ENCODE peak calls at places on chromosomes 3 and 15, in six cellular contexts. One of them, this sample, is unnamed.

GRCh38 chr15:85672338-85673097 is 122.2 kb downstream of the KLHL25 start:
- DNase-seq in SW480: no peak
- DNase-seq in stimulated activated CD4-positive, alpha-beta T cell treated with anti-CD3 and anti-CD28 coated beads, Interleukin-1b, Interleukin-23, amount 100 ng/mL, for 4 hours: no peak
- DNase-seq in GM06990: no peak
- DNase-seq in activated T-helper 1 cell treated with anti-CD3 and anti-CD28 coated beads, Interleukin-2, amount 50 U/mL, for 16 hours: no peak
- DNase-seq in lung: no peak
- DNase-seq in this sample: no peak

GRCh38 chr3:142886021-142886420 is 2.9 kb downstream of the PCOLCE2 start:
- DNase-seq in SW480: no peak
- DNase-seq in stimulated activated CD4-positive, alpha-beta T cell treated with anti-CD3 and anti-CD28 coated beads, Interleukin-1b, Interleukin-23, amount 100 ng/mL, for 4 hours: no peak
- DNase-seq in GM06990: no peak
- DNase-seq in activated T-helper 1 cell treated with anti-CD3 and anti-CD28 coated beads, Interleukin-2, amount 50 U/mL, for 16 hours: no peak
- DNase-seq in lung: no peak
- DNase-seq in this sample: no peak

GRCh38 chr3:43024183-43024865 is 45.2 kb downstream of the GASK1A start:
- DNase-seq in SW480: no peak
- DNase-seq in stimulated activated CD4-positive, alpha-beta T cell treated with anti-CD3 and anti-CD28 coated beads, Interleukin-1b, Interleukin-23, amount 100 ng/mL, for 4 hours: no peak
- DNase-seq in GM06990: no peak
- DNase-seq in activated T-helper 1 cell treated with anti-CD3 and anti-CD28 coated beads, Interleukin-2, amount 50 U/mL, for 16 hours: no peak
- DNase-seq in lung: no peak
- DNase-seq in this sample: no peak

GRCh38 chr3:161991901-161992300 is 495.3 kb downstream of the OTOL1 start:
- DNase-seq in SW480: no peak
- DNase-seq in stimulated activated CD4-positive, alpha-beta T cell treated with anti-CD3 and anti-CD28 coated beads, Interleukin-1b, Interleukin-23, amount 100 ng/mL, for 4 hours: no peak
- DNase-seq in GM06990: no peak
- DNase-seq in activated T-helper 1 cell treated with anti-CD3 and anti-CD28 coated beads, Interleukin-2, amount 50 U/mL, for 16 hours: no peak
- DNase-seq in lung: no peak
- DNase-seq in this sample: no peak

GRCh38 chr3:169477790-169478189 is 185.7 kb downstream of the MECOM start:
- DNase-seq in SW480: no peak
- DNase-seq in stimulated activated CD4-positive, alpha-beta T cell treated with anti-CD3 and anti-CD28 coated beads, Interleukin-1b, Interleukin-23, amount 100 ng/mL, for 4 hours: no peak
- DNase-seq in GM06990: no peak
- DNase-seq in activated T-helper 1 cell treated with anti-CD3 and anti-CD28 coated beads, Interleukin-2, amount 50 U/mL, for 16 hours: no peak
- DNase-seq in lung: no peak
- DNase-seq in this sample: no peak

GRCh38 chr3:35965908-35966307 is 326.6 kb downstream of the ARPP21 start:
- DNase-seq in SW480: peak; percentile 50
- DNase-seq in stimulated activated CD4-positive, alpha-beta T cell treated with anti-CD3 and anti-CD28 coated beads, Interleukin-1b, Interleukin-23, amount 100 ng/mL, for 4 hours: no peak
- DNase-seq in GM06990: no peak
- DNase-seq in activated T-helper 1 cell treated with anti-CD3 and anti-CD28 coated beads, Interleukin-2, amount 50 U/mL, for 16 hours: no peak
- DNase-seq in lung: no peak
- DNase-seq in this sample: peak; percentile 42

GRCh38 chr15:25185156-25185710 is 230.4 kb downstream of the SNRPN start:
- DNase-seq in SW480: no peak
- DNase-seq in stimulated activated CD4-positive, alpha-beta T cell treated with anti-CD3 and anti-CD28 coated beads, Interleukin-1b, Interleukin-23, amount 100 ng/mL, for 4 hours: no peak
- DNase-seq in GM06990: no peak
- DNase-seq in activated T-helper 1 cell treated with anti-CD3 and anti-CD28 coated beads, Interleukin-2, amount 50 U/mL, for 16 hours: no peak
- DNase-seq in lung: no peak
- DNase-seq in this sample: no peak

GRCh38 chr15:68768321-68768720 is 52.4 kb downstream of the ANP32A start:
- DNase-seq in SW480: peak; percentile 36
- DNase-seq in stimulated activated CD4-positive, alpha-beta T cell treated with anti-CD3 and anti-CD28 coated beads, Interleukin-1b, Interleukin-23, amount 100 ng/mL, for 4 hours: no peak
- DNase-seq in GM06990: no peak
- DNase-seq in activated T-helper 1 cell treated with anti-CD3 and anti-CD28 coated beads, Interleukin-2, amount 50 U/mL, for 16 hours: no peak
- DNase-seq in lung: no peak
- DNase-seq in this sample: peak; percentile 61

GRCh38 chr15:101037090-101037830 is 118.1 kb downstream of the LRRK1 start:
- DNase-seq in SW480: no peak
- DNase-seq in stimulated activated CD4-positive, alpha-beta T cell treated with anti-CD3 and anti-CD28 coated beads, Interleukin-1b, Interleukin-23, amount 100 ng/mL, for 4 hours: no peak
- DNase-seq in GM06990: no peak
- DNase-seq in activated T-helper 1 cell treated with anti-CD3 and anti-CD28 coated beads, Interleukin-2, amount 50 U/mL, for 16 hours: no peak
- DNase-seq in lung: no peak
- DNase-seq in this sample: no peak

GRCh38 chr15:68507447-68507846 is 71.3 kb upstream of the CORO2B start:
- DNase-seq in SW480: no peak
- DNase-seq in stimulated activated CD4-positive, alpha-beta T cell treated with anti-CD3 and anti-CD28 coated beads, Interleukin-1b, Interleukin-23, amount 100 ng/mL, for 4 hours: no peak
- DNase-seq in GM06990: no peak
- DNase-seq in activated T-helper 1 cell treated with anti-CD3 and anti-CD28 coated beads, Interleukin-2, amount 50 U/mL, for 16 hours: no peak
- DNase-seq in lung: no peak
- DNase-seq in this sample: no peak

GRCh38 chr3:80338366-80338765 is 570.6 kb upstream of the ROBO1 start:
- DNase-seq in SW480: no peak
- DNase-seq in stimulated activated CD4-positive, alpha-beta T cell treated with anti-CD3 and anti-CD28 coated beads, Interleukin-1b, Interleukin-23, amount 100 ng/mL, for 4 hours: no peak
- DNase-seq in GM06990: no peak
- DNase-seq in activated T-helper 1 cell treated with anti-CD3 and anti-CD28 coated beads, Interleukin-2, amount 50 U/mL, for 16 hours: no peak
- DNase-seq in lung: no peak
- DNase-seq in this sample: no peak

GRCh38 chr3:66593978-66594377 is 93.2 kb upstream of the LRIG1 start:
- DNase-seq in SW480: peak; percentile 94
- DNase-seq in stimulated activated CD4-positive, alpha-beta T cell treated with anti-CD3 and anti-CD28 coated beads, Interleukin-1b, Interleukin-23, amount 100 ng/mL, for 4 hours: no peak
- DNase-seq in GM06990: no peak
- DNase-seq in activated T-helper 1 cell treated with anti-CD3 and anti-CD28 coated beads, Interleukin-2, amount 50 U/mL, for 16 hours: no peak
- DNase-seq in lung: no peak
- DNase-seq in this sample: peak; percentile 35

GRCh38 chr3:133494469-133494868 is 79.0 kb upstream of the CDV3 start:
- DNase-seq in SW480: no peak
- DNase-seq in stimulated activated CD4-positive, alpha-beta T cell treated with anti-CD3 and anti-CD28 coated beads, Interleukin-1b, Interleukin-23, amount 100 ng/mL, for 4 hours: no peak
- DNase-seq in GM06990: no peak
- DNase-seq in activated T-helper 1 cell treated with anti-CD3 and anti-CD28 coated beads, Interleukin-2, amount 50 U/mL, for 16 hours: no peak
- DNase-seq in lung: no peak
- DNase-seq in this sample: peak; percentile 21

GRCh38 chr3:130834476-130834875 is 59.4 kb upstream of the ATP2C1 start:
- DNase-seq in SW480: no peak
- DNase-seq in stimulated activated CD4-positive, alpha-beta T cell treated with anti-CD3 and anti-CD28 coated beads, Interleukin-1b, Interleukin-23, amount 100 ng/mL, for 4 hours: no peak
- DNase-seq in GM06990: no peak
- DNase-seq in activated T-helper 1 cell treated with anti-CD3 and anti-CD28 coated beads, Interleukin-2, amount 50 U/mL, for 16 hours: no peak
- DNase-seq in lung: no peak
- DNase-seq in this sample: peak; percentile 6

GRCh38 chr15:71295242-71296031 is 180.2 kb downstream of the THSD4 start:
- DNase-seq in SW480: peak; percentile 94
- DNase-seq in stimulated activated CD4-positive, alpha-beta T cell treated with anti-CD3 and anti-CD28 coated beads, Interleukin-1b, Interleukin-23, amount 100 ng/mL, for 4 hours: no peak
- DNase-seq in GM06990: no peak
- DNase-seq in activated T-helper 1 cell treated with anti-CD3 and anti-CD28 coated beads, Interleukin-2, amount 50 U/mL, for 16 hours: no peak
- DNase-seq in lung: peak; percentile 31
- DNase-seq in this sample: peak; percentile 9

GRCh38 chr3:157532529-157533297 is 29.5 kb upstream of the VEPH1 start:
- DNase-seq in SW480: peak; percentile 88
- DNase-seq in stimulated activated CD4-positive, alpha-beta T cell treated with anti-CD3 and anti-CD28 coated beads, Interleukin-1b, Interleukin-23, amount 100 ng/mL, for 4 hours: no peak
- DNase-seq in GM06990: no peak
- DNase-seq in activated T-helper 1 cell treated with anti-CD3 and anti-CD28 coated beads, Interleukin-2, amount 50 U/mL, for 16 hours: no peak
- DNase-seq in lung: no peak
- DNase-seq in this sample: peak; percentile 84

GRCh38 chr3:54830658-54831057 is 97.2 kb downstream of the LRTM1 start:
- DNase-seq in SW480: peak; percentile 30
- DNase-seq in stimulated activated CD4-positive, alpha-beta T cell treated with anti-CD3 and anti-CD28 coated beads, Interleukin-1b, Interleukin-23, amount 100 ng/mL, for 4 hours: no peak
- DNase-seq in GM06990: peak; percentile 12
- DNase-seq in activated T-helper 1 cell treated with anti-CD3 and anti-CD28 coated beads, Interleukin-2, amount 50 U/mL, for 16 hours: no peak
- DNase-seq in lung: no peak
- DNase-seq in this sample: peak; percentile 20

GRCh38 chr3:173191611-173192010 is 50.6 kb upstream of the SPATA16 start:
- DNase-seq in SW480: no peak
- DNase-seq in stimulated activated CD4-positive, alpha-beta T cell treated with anti-CD3 and anti-CD28 coated beads, Interleukin-1b, Interleukin-23, amount 100 ng/mL, for 4 hours: no peak
- DNase-seq in GM06990: no peak
- DNase-seq in activated T-helper 1 cell treated with anti-CD3 and anti-CD28 coated beads, Interleukin-2, amount 50 U/mL, for 16 hours: no peak
- DNase-seq in lung: no peak
- DNase-seq in this sample: no peak

GRCh38 chr3:32325957-32326356 is 65.7 kb upstream of the CMTM7 start:
- DNase-seq in SW480: no peak
- DNase-seq in stimulated activated CD4-positive, alpha-beta T cell treated with anti-CD3 and anti-CD28 coated beads, Interleukin-1b, Interleukin-23, amount 100 ng/mL, for 4 hours: no peak
- DNase-seq in GM06990: no peak
- DNase-seq in activated T-helper 1 cell treated with anti-CD3 and anti-CD28 coated beads, Interleukin-2, amount 50 U/mL, for 16 hours: no peak
- DNase-seq in lung: no peak
- DNase-seq in this sample: no peak

GRCh38 chr3:185864767-185865166 is 39.9 kb upstream of the IGF2BP2 start:
- DNase-seq in SW480: no peak
- DNase-seq in stimulated activated CD4-positive, alpha-beta T cell treated with anti-CD3 and anti-CD28 coated beads, Interleukin-1b, Interleukin-23, amount 100 ng/mL, for 4 hours: no peak
- DNase-seq in GM06990: no peak
- DNase-seq in activated T-helper 1 cell treated with anti-CD3 and anti-CD28 coated beads, Interleukin-2, amount 50 U/mL, for 16 hours: no peak
- DNase-seq in lung: no peak
- DNase-seq in this sample: no peak

GRCh38 chr3:185753354-185753753 is 71.5 kb downstream of the IGF2BP2 start:
- DNase-seq in SW480: no peak
- DNase-seq in stimulated activated CD4-positive, alpha-beta T cell treated with anti-CD3 and anti-CD28 coated beads, Interleukin-1b, Interleukin-23, amount 100 ng/mL, for 4 hours: no peak
- DNase-seq in GM06990: no peak
- DNase-seq in activated T-helper 1 cell treated with anti-CD3 and anti-CD28 coated beads, Interleukin-2, amount 50 U/mL, for 16 hours: no peak
- DNase-seq in lung: no peak
- DNase-seq in this sample: no peak

GRCh38 chr3:138118863-138119766 is 3.7 kb upstream of the DZIP1L start:
- DNase-seq in SW480: peak; percentile 70
- DNase-seq in stimulated activated CD4-positive, alpha-beta T cell treated with anti-CD3 and anti-CD28 coated beads, Interleukin-1b, Interleukin-23, amount 100 ng/mL, for 4 hours: peak; percentile 30
- DNase-seq in GM06990: no peak
- DNase-seq in activated T-helper 1 cell treated with anti-CD3 and anti-CD28 coated beads, Interleukin-2, amount 50 U/mL, for 16 hours: peak; percentile 21
- DNase-seq in lung: peak; percentile 75
- DNase-seq in this sample: peak; percentile 78

GRCh38 chr15:31326729-31327673 is at the start of gene KLF13:
- DNase-seq in SW480: peak; percentile 56
- DNase-seq in stimulated activated CD4-positive, alpha-beta T cell treated with anti-CD3 and anti-CD28 coated beads, Interleukin-1b, Interleukin-23, amount 100 ng/mL, for 4 hours: peak; percentile 61
- DNase-seq in GM06990: no peak
- DNase-seq in activated T-helper 1 cell treated with anti-CD3 and anti-CD28 coated beads, Interleukin-2, amount 50 U/mL, for 16 hours: peak; percentile 51
- DNase-seq in lung: peak; percentile 65
- DNase-seq in this sample: peak; percentile 89

GRCh38 chr3:10322355-10322715 is 1.4 kb upstream of the SEC13 start:
- DNase-seq in SW480: peak; percentile 10
- DNase-seq in stimulated activated CD4-positive, alpha-beta T cell treated with anti-CD3 and anti-CD28 coated beads, Interleukin-1b, Interleukin-23, amount 100 ng/mL, for 4 hours: no peak
- DNase-seq in GM06990: no peak
- DNase-seq in activated T-helper 1 cell treated with anti-CD3 and anti-CD28 coated beads, Interleukin-2, amount 50 U/mL, for 16 hours: no peak
- DNase-seq in lung: no peak
- DNase-seq in this sample: peak; percentile 6

GRCh38 chr15:101029971-101030661 is 111.0 kb downstream of the LRRK1 start:
- DNase-seq in SW480: no peak
- DNase-seq in stimulated activated CD4-positive, alpha-beta T cell treated with anti-CD3 and anti-CD28 coated beads, Interleukin-1b, Interleukin-23, amount 100 ng/mL, for 4 hours: no peak
- DNase-seq in GM06990: no peak
- DNase-seq in activated T-helper 1 cell treated with anti-CD3 and anti-CD28 coated beads, Interleukin-2, amount 50 U/mL, for 16 hours: no peak
- DNase-seq in lung: peak; percentile 20
- DNase-seq in this sample: no peak

GRCh38 chr3:72329354-72329753 is 518.9 kb downstream of the SHQ1 start:
- DNase-seq in SW480: no peak
- DNase-seq in stimulated activated CD4-positive, alpha-beta T cell treated with anti-CD3 and anti-CD28 coated beads, Interleukin-1b, Interleukin-23, amount 100 ng/mL, for 4 hours: no peak
- DNase-seq in GM06990: no peak
- DNase-seq in activated T-helper 1 cell treated with anti-CD3 and anti-CD28 coated beads, Interleukin-2, amount 50 U/mL, for 16 hours: no peak
- DNase-seq in lung: no peak
- DNase-seq in this sample: no peak